ENCODE peak calls at places on chromosomes 1 and 21, in four cellular contexts. One of them, this sample, is unnamed.

GRCh38 chr1:15825800-15826199 is 18.4 kb upstream of the UQCRHL start:
- DNase-seq in HFF-Myc: no peak
- DNase-seq in IMR-90: peak; percentile 55
- DNase-seq in A549: no peak
- DNase-seq in this sample: peak; percentile 81

GRCh38 chr1:78275906-78276690 is 214.7 kb upstream of the PTGFR start:
- DNase-seq in A549: no peak
- DNase-seq in IMR-90: no peak
- DNase-seq in HFF-Myc: no peak
- DNase-seq in this sample: peak; percentile 42

GRCh38 chr1:248788327-248788726 is 32.8 kb upstream of the LYPD8 start:
- DNase-seq in IMR-90: no peak
- DNase-seq in A549: no peak
- DNase-seq in HFF-Myc: no peak
- DNase-seq in this sample: no peak

GRCh38 chr1:54016343-54017282 is 1.4 kb downstream of the LDLRAD1 start:
- DNase-seq in A549: peak; percentile 63
- DNase-seq in IMR-90: peak; percentile 20
- DNase-seq in HFF-Myc: peak; percentile 24
- DNase-seq in this sample: peak; percentile 15

GRCh38 chr1:58803858-58804257 is 20.0 kb upstream of the JUN start:
- DNase-seq in IMR-90: no peak
- DNase-seq in A549: no peak
- DNase-seq in HFF-Myc: no peak
- DNase-seq in this sample: no peak

GRCh38 chr1:222331340-222331739 is 216.6 kb downstream of the HHIPL2 start:
- DNase-seq in IMR-90: peak; percentile 96
- DNase-seq in A549: no peak
- DNase-seq in HFF-Myc: no peak
- DNase-seq in this sample: peak; percentile 89

GRCh38 chr21:42314616-42315295 is 453 bp downstream of the TFF3 start:
- DNase-seq in HFF-Myc: no peak
- DNase-seq in A549: no peak
- DNase-seq in IMR-90: no peak
- DNase-seq in this sample: no peak

GRCh38 chr1:2556277-2557145 is at the start of gene TNFRSF14:
- DNase-seq in HFF-Myc: no peak
- DNase-seq in IMR-90: peak; percentile 35
- DNase-seq in A549: no peak
- DNase-seq in this sample: peak; percentile 54

GRCh38 chr1:35886606-35887431 is 3.8 kb downstream of the AGO1 start:
- DNase-seq in HFF-Myc: no peak
- DNase-seq in IMR-90: peak; percentile 24
- DNase-seq in A549: no peak
- DNase-seq in this sample: no peak

GRCh38 chr1:226108935-226109828 is 46.7 kb downstream of the H3-3A start:
- DNase-seq in HFF-Myc: no peak
- DNase-seq in IMR-90: peak; percentile 36
- DNase-seq in A549: no peak
- DNase-seq in this sample: peak; percentile 74

GRCh38 chr1:6246497-6247295 is 2.7 kb downstream of the HES3 start:
- DNase-seq in A549: peak; percentile 76
- DNase-seq in HFF-Myc: no peak
- DNase-seq in IMR-90: peak; percentile 61
- DNase-seq in this sample: peak; percentile 74

GRCh38 chr1:236618507-236618906 is 14.2 kb upstream of the HEATR1 start:
- DNase-seq in IMR-90: no peak
- DNase-seq in A549: no peak
- DNase-seq in HFF-Myc: no peak
- DNase-seq in this sample: no peak

GRCh38 chr1:29760165-29760564 is 523.8 kb downstream of the PTPRU start:
- DNase-seq in HFF-Myc: no peak
- DNase-seq in A549: no peak
- DNase-seq in IMR-90: no peak
- DNase-seq in this sample: no peak

GRCh38 chr1:2595261-2595811 is 8.8 kb downstream of the PRXL2B start:
- DNase-seq in A549: no peak
- DNase-seq in IMR-90: no peak
- DNase-seq in HFF-Myc: no peak
- DNase-seq in this sample: no peak

GRCh38 chr21:42973309-42973990 is 912 bp upstream of the PKNOX1 start:
- DNase-seq in HFF-Myc: no peak
- DNase-seq in A549: no peak
- DNase-seq in IMR-90: no peak
- DNase-seq in this sample: no peak

GRCh38 chr21:41895643-41896493 is 16.7 kb upstream of the PRDM15 start:
- DNase-seq in HFF-Myc: no peak
- DNase-seq in A549: no peak
- DNase-seq in IMR-90: peak; percentile 18
- DNase-seq in this sample: no peak

GRCh38 chr1:87902830-87903614 is 574.3 kb downstream of the LMO4 start:
- DNase-seq in HFF-Myc: no peak
- DNase-seq in A549: peak; percentile 17
- DNase-seq in IMR-90: peak; percentile 73
- DNase-seq in this sample: peak; percentile 74

GRCh38 chr21:17854771-17855170 is 35.6 kb upstream of the C21orf91 start:
- DNase-seq in A549: no peak
- DNase-seq in IMR-90: no peak
- DNase-seq in HFF-Myc: no peak
- DNase-seq in this sample: no peak

GRCh38 chr1:154567386-154568164 is at the start of gene CHRNB2:
- DNase-seq in IMR-90: no peak
- DNase-seq in HFF-Myc: no peak
- DNase-seq in A549: peak; percentile 22
- DNase-seq in this sample: peak; percentile 27

GRCh38 chr1:245537992-245538391 is 383.2 kb downstream of the KIF26B start:
- DNase-seq in A549: no peak
- DNase-seq in IMR-90: peak; percentile 55
- DNase-seq in HFF-Myc: no peak
- DNase-seq in this sample: peak; percentile 75

GRCh38 chr1:118204648-118205047 is 19.6 kb upstream of the SPAG17 start:
- DNase-seq in A549: no peak
- DNase-seq in HFF-Myc: no peak
- DNase-seq in IMR-90: no peak
- DNase-seq in this sample: no peak

GRCh38 chr1:1982379-1983232 is 21.0 kb downstream of the CFAP74 start:
- DNase-seq in A549: no peak
- DNase-seq in HFF-Myc: no peak
- DNase-seq in IMR-90: no peak
- DNase-seq in this sample: no peak

GRCh38 chr21:44295646-44296045 is 4.2 kb upstream of the PFKL start:
- DNase-seq in IMR-90: no peak
- DNase-seq in HFF-Myc: no peak
- DNase-seq in A549: no peak
- DNase-seq in this sample: no peak

GRCh38 chr1:149849947-149850360 is 49.4 kb upstream of the BOLA1 start:
- DNase-seq in IMR-90: no peak
- DNase-seq in A549: no peak
- DNase-seq in HFF-Myc: no peak
- DNase-seq in this sample: peak; percentile 17

GRCh38 chr1:905071-905749 is 18.5 kb upstream of the SAMD11 start:
- DNase-seq in HFF-Myc: no peak
- DNase-seq in A549: no peak
- DNase-seq in IMR-90: no peak
- DNase-seq in this sample: no peak

GRCh38 chr21:34782666-34783365 is 114.0 kb downstream of the CLIC6 start:
- DNase-seq in IMR-90: no peak
- DNase-seq in HFF-Myc: no peak
- DNase-seq in A549: no peak
- DNase-seq in this sample: no peak

GRCh38 chr1:76141898-76142297 is 67.4 kb downstream of the ST6GALNAC3 start:
- DNase-seq in A549: no peak
- DNase-seq in IMR-90: no peak
- DNase-seq in HFF-Myc: no peak
- DNase-seq in this sample: no peak

GRCh38 chr1:56135864-56136147 is 443.6 kb downstream of the PLPP3 start:
- DNase-seq in A549: no peak
- DNase-seq in HFF-Myc: no peak
- DNase-seq in IMR-90: no peak
- DNase-seq in this sample: no peak
- TF ChIP-seq CTCF in A549: no peak
- TF ChIP-seq CTCF in HFF-Myc: no peak
- TF ChIP-seq CTCF in IMR-90: no peak
- TF ChIP-seq CTCF in this sample: no peak

GRCh38 chr1:69569281-69569970 is 1.7 kb downstream of the LRRC7 start:
- DNase-seq in A549: no peak
- DNase-seq in HFF-Myc: no peak
- DNase-seq in IMR-90: no peak
- DNase-seq in this sample: no peak
- H3K4me3 ChIP-seq in A549: no peak overlapping the region
- H3K4me3 ChIP-seq in HFF-Myc: no peak overlapping the region
- H3K4me3 ChIP-seq in IMR-90: no peak overlapping the region
- H3K4me3 ChIP-seq in this sample: no peak overlapping the region

DNA sequence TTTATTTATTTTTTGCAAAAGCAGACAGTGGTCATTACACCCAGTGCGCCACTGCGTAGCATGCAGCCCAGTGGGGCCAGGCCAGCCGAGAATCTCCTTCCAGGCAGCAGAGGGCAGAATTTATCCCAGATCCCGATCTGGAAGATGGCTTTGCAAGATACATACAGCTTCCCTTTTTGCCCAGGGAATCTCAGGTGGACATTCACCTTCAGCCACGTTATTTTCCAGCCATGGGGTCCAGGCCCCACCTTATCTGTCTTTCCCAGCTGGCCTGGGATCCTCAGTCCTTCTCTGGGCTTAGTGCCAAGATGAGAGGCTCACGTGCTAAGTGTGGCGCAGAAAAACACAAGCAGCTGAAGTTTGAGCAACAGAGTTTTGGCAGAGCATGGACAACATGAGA is 123.6 kb downstream of the AJAP1 start:
- DNase-seq in HFF-Myc: no peak
- DNase-seq in A549: peak; percentile 30
- DNase-seq in IMR-90: no peak
- DNase-seq in this sample: no peak
- TF ChIP-seq CTCF in HFF-Myc: no peak
- TF ChIP-seq CTCF in A549: no peak
- TF ChIP-seq CTCF in IMR-90: no peak
- TF ChIP-seq CTCF in this sample: no peak

DNA sequence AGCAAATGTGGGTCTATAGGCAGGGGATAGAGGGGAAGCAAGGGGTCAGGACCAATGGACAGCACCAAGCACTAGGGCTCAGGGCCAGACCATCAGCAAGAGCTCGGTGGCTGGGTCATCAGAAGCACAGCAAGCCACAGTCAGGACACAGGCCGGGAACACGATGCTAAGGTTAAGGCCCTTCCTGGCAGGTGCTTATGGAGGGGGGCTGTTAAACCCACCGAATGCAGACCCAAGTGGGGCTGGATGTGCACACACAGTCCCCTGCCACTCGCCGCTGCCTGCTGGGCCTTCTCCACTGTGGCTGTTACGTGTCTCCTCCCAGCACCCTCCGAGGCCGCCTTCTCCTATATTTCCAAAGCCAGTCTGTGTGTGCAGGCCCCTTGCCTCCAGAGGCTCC is 220.1 kb downstream of the TOMM20 start:
- DNase-seq in IMR-90: no peak
- DNase-seq in A549: no peak
- DNase-seq in HFF-Myc: no peak
- DNase-seq in this sample: no peak
- H3K4me3 ChIP-seq in IMR-90: no peak overlapping the region
- H3K4me3 ChIP-seq in A549: no peak overlapping the region
- H3K4me3 ChIP-seq in HFF-Myc: no peak overlapping the region
- H3K4me3 ChIP-seq in this sample: no peak overlapping the region

GRCh38 chr1:200837931-200838571 is 34.7 kb upstream of the GPR25 start:
- DNase-seq in IMR-90: peak; percentile 41
- DNase-seq in A549: peak; percentile 17
- DNase-seq in HFF-Myc: peak; percentile 4
- DNase-seq in this sample: peak; percentile 59
- TF ChIP-seq CTCF in IMR-90: peak; percentile 50
- TF ChIP-seq CTCF in A549: peak; percentile 58
- TF ChIP-seq CTCF in HFF-Myc: no peak
- TF ChIP-seq CTCF in this sample: peak; percentile 15

GRCh38 chr1:97898948-97899347 is 21.9 kb downstream of the DPYD start:
- DNase-seq in A549: no peak
- DNase-seq in HFF-Myc: no peak
- DNase-seq in IMR-90: peak; percentile 36
- DNase-seq in this sample: no peak

GRCh38 chr1:97903626-97904025 is 17.2 kb downstream of the DPYD start:
- DNase-seq in IMR-90: peak; percentile 41
- DNase-seq in A549: no peak
- DNase-seq in HFF-Myc: no peak
- DNase-seq in this sample: peak; percentile 80

GRCh38 chr1:97902067-97902466 is 18.8 kb downstream of the DPYD start:
- DNase-seq in IMR-90: no peak
- DNase-seq in HFF-Myc: no peak
- DNase-seq in A549: no peak
- DNase-seq in this sample: peak; percentile 30

GRCh38 chr1:97904528-97904927 is 16.3 kb downstream of the DPYD start:
- DNase-seq in IMR-90: peak; percentile 54
- DNase-seq in A549: no peak
- DNase-seq in HFF-Myc: no peak
- DNase-seq in this sample: peak; percentile 82

DNA sequence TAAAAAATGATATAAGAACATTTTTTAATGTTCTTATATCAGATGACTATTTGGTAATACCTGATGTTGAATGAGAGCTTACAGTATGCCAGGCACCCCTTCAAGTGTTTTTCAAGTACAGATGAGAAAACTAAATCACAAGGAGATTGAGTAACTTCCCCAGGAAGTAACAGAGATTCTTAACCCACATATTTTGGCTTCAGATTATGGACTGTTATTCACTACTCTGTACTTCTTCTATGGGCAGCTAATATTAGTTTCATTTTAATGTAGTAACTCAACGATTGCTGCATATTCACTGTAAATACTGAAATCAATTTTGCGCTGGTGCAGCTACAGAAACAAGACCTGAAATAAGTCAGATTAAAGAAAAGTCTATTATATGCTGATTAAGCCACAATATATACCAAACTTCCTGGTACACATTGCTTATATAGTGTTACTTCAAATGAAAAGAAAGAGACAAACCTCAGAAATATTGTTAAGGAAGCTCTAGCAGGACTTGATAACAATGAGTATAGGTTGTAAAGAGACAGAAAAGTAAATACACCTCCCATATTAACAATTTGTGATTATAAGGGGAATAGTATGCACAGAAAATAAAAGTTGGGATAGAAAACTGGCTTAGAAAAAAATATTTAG is 19.7 kb downstream of the DPYD start:
- DNase-seq in A549: no peak
- DNase-seq in IMR-90: peak; percentile 61
- DNase-seq in HFF-Myc: no peak
- DNase-seq in this sample: peak; percentile 81
- H3K4me3 ChIP-seq in A549: no peak overlapping the region
- H3K4me3 ChIP-seq in IMR-90: no peak overlapping the region
- H3K4me3 ChIP-seq in HFF-Myc: no peak overlapping the region
- H3K4me3 ChIP-seq in this sample: peak overlapping the region; percentile 42